ENCODE peak calls at places on chromosomes 6 and 20, in four cellular contexts. X is brain microvascular endothelial cell, G is kidney epithelial cell, M is prostate gland. H is an unnamed sample.

GRCh38 chr20:32966382-32966781 is 37.9 kb downstream of the SUN5 start:
- DNase-seq in X (no peak), G (no peak), M (no peak), H (no peak)

GRCh38 chr20:62764156-62764935 is 31.9 kb upstream of the MRGBP start:
- DNase-seq in X (no peak), G (no peak), M (no peak), H (no peak)

GRCh38 chr6:135331002-135331401 is 149.9 kb downstream of the MYB start:
- DNase-seq in X (peak), G (no peak), M (no peak), H (peak)

GRCh38 chr6:85015396-85015990 is 251.1 kb upstream of the TBX18 start:
- DNase-seq in X (peak), G (peak), M (no peak), H (peak)

GRCh38 chr20:35320396-35321126 is 28.3 kb upstream of the FAM83C start:
- DNase-seq in X (peak), G (peak), M (no peak), H (no peak)

GRCh38 chr6:70563540-70563939 is 3.2 kb upstream of the SDHAF4 start:
- DNase-seq in X (peak), G (no peak), M (no peak), H (no peak)

GRCh38 chr6:36328600-36328999 is 8.1 kb downstream of the BNIP5 start:
- DNase-seq in X (no peak), G (no peak), M (no peak), H (no peak)

GRCh38 chr6:44701637-44702101 is 314.2 kb downstream of the CDC5L start:
- DNase-seq in X (no peak), G (no peak), M (no peak), H (no peak)

GRCh38 chr20:51004781-51005180 is 18.1 kb downstream of the KCNG1 start:
- DNase-seq in X (no peak), G (no peak), M (no peak), H (no peak)

GRCh38 chr6:84671188-84671587 is 93.2 kb downstream of the TBX18 start:
- DNase-seq in X (no peak), G (no peak), M (no peak), H (no peak)

GRCh38 chr6:162973975-162974374 is 246.2 kb downstream of the PACRG start:
- DNase-seq in X (no peak), G (no peak), M (no peak), H (no peak)

GRCh38 chr6:75602164-75602896 is 650 bp downstream of the SENP6 start:
- DNase-seq in X (peak), G (no peak), M (peak), H (peak)

GRCh38 chr6:107115695-107116327 is 496 bp upstream of the BEND3 start:
- DNase-seq in X (peak), G (no peak), M (peak), H (peak)

GRCh38 chr20:45061244-45061643 is 39.7 kb downstream of the KCNS1 start:
- DNase-seq in X (peak), G (peak), M (no peak), H (no peak)

GRCh38 chr6:46764961-46765360 is 18.2 kb downstream of the ANKRD66 start:
- DNase-seq in X (no peak), G (no peak), M (no peak), H (no peak)

GRCh38 chr20:63741676-63742380 is 2.3 kb downstream of the SLC2A4RG start:
- DNase-seq in X (no peak), G (no peak), M (no peak), H (no peak)

GRCh38 chr6:51163843-51164529 is 345.3 kb downstream of the TFAP2B start:
- DNase-seq in X (no peak), G (no peak), M (no peak), H (no peak)

GRCh38 chr20:50575869-50576720 is 65.9 kb downstream of the PTPN1 start:
- DNase-seq in X (peak), G (no peak), M (peak), H (peak)

GRCh38 chr6:133888931-133889556 is at the start of gene TCF21:
- DNase-seq in X (no peak), G (no peak), M (no peak), H (no peak)

GRCh38 chr6:133887478-133887877 is 1.4 kb upstream of the TCF21 start:
- DNase-seq in X (no peak), G (no peak), M (no peak), H (no peak)

GRCh38 chr6:133890941-133891813 is 2.3 kb downstream of the TCF21 start:
- DNase-seq in X (no peak), G (no peak), M (no peak), H (no peak)

GRCh38 chr6:133891814-133892443 is 3.0 kb downstream of the TCF21 start:
- DNase-seq in X (no peak), G (no peak), M (no peak), H (no peak)

GRCh38 chr6:133889557-133890301 is 816 bp downstream of the TCF21 start:
- DNase-seq in X (no peak), G (no peak), M (no peak), H (no peak)
- TF ChIP-seq CTCF in X (peak), G (peak), M (no peak), H (no peak)

GRCh38 chr6:32092760-32093497 is 16.2 kb downstream of the TNXB start:
- DNase-seq in X (no peak), G (no peak), M (no peak), H (no peak)

GRCh38 chr6:32096394-32097258 is 12.5 kb downstream of the TNXB start:
- DNase-seq in X (no peak), G (no peak), M (no peak), H (no peak)

GRCh38 chr6:32096087-32096393 is 13.1 kb downstream of the TNXB start:
- DNase-seq in X (no peak), G (no peak), M (no peak), H (no peak)

DNA sequence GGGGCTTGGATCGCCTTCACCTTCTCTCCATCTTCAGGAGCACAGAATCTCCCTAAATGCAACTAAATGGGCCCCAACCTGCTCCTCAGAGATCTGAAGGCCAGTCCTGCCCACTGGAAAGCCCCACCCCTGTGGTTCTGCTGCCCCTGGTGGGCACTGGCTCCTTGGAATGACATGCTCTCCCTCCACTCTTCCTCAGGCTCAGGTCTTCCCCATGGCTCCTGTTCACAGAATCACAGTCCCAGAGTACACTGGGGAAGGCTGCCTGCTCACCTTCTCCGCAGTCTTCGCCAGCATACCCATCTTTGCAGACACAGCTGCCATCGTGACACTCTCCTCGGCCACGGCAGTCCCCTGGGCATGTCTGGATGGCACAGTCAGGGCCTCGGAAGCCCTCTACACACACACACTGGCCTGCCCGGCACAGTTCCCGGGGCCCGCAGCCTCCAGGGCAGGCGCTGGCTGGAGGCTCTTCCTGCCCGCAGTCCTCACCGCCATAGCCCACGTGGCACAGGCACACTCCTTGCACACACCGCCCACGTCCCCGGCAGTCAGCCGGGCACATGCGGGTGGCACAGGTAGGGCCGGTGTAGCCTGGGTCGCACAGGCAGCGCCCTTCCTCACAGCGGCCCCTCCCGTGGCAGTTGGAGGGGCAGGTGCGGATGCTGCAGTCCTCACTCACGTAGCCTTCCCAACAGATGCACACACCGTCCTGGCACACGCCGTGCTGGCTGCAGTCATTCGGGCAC is 13.6 kb downstream of the TNXB start:
- DNase-seq in X (no peak), G (no peak), M (no peak), H (no peak)
- H3K4me3 ChIP-seq in X (no peak), G (no peak), M (peak), H (no peak)

GRCh38 chr6:34809914-34810882 is 18.3 kb downstream of the BLTP3A start:
- DNase-seq in X (peak), G (no peak), M (no peak), H (no peak)
- TF ChIP-seq CTCF in X (no peak), G (no peak), M (no peak), H (no peak)

GRCh38 chr6:33746036-33746600 is 587 bp downstream of the IP6K3 start:
- DNase-seq in X (peak), G (no peak), M (no peak), H (no peak)
- H3K4me3 ChIP-seq in X (no peak), G (peak), M (peak), H (no peak)

DNA sequence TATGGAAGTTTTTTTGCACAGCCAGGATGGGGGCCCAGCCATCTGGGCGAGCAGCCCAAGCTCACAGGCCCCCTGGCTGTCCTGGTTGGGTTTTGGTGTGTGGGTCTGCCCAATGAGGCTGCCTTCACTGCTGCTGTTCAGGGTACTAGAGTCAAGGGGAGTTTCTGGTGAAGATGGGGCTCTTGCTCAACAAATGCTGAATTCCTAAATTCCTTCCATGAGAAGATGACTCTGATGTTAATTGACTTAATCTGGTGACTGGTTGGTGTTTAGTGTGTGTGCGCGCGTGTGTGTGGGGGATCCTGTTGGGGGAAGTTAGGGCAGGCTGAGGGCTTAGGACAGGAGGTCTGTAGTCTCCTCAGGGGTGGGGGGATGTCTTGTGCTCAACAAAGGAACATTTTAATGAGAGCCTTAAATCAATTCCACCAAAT is 1.9 kb downstream of the PTK7 start:
- DNase-seq in X (no peak), G (no peak), M (no peak), H (no peak)
- TF ChIP-seq CTCF in X (peak), G (no peak), M (no peak), H (no peak)

GRCh38 chr6:52503853-52504777 is 72.7 kb downstream of the TRAM2 start:
- DNase-seq in X (peak), G (peak), M (peak), H (no peak)
- H3K4me3 ChIP-seq in X (no peak), G (no peak), M (no peak), H (no peak)

GRCh38 chr20:46308258-46309157 is at the start of gene CDH22:
- DNase-seq in X (no peak), G (no peak), M (peak), H (peak)
- TF ChIP-seq CTCF in X (peak), G (peak), M (peak), H (no peak)

GRCh38 chr20:3410464-3410863 is 3.0 kb upstream of the DNAAF9 start:
- DNase-seq in X (no peak), G (no peak), M (no peak), H (no peak)

GRCh38 chr20:3406481-3407425 is 716 bp downstream of the DNAAF9 start:
- DNase-seq in X (peak), G (no peak), M (peak), H (no peak)

GRCh38 chr20:3408251-3408637 is 775 bp upstream of the DNAAF9 start:
- DNase-seq in X (no peak), G (no peak), M (no peak), H (no peak)

GRCh38 chr20:3407426-3408250 is at the start of gene DNAAF9:
- DNase-seq in X (peak), G (peak), M (peak), H (peak)

GRCh38 chr20:3409417-3409816 is 1.9 kb upstream of the DNAAF9 start:
- DNase-seq in X (no peak), G (no peak), M (no peak), H (no peak)
- H3K4me3 ChIP-seq in X (no peak), G (no peak), M (no peak), H (no peak)

GRCh38 chr6:148842631-148843030 is 95.8 kb downstream of the UST start:
- DNase-seq in X (no peak), G (no peak), M (no peak), H (no peak)
- TF ChIP-seq CTCF in X (no peak), G (no peak), M (no peak), H (no peak)